ENCODE peak calls at places on chromosome 2, in nine cellular contexts. U, O, N, A, B, X, G, L and R are unnamed samples.
A peak's percentile ranks its signal among the peaks of the same experiment; 100 is the strongest.

GRCh38 chr2:191056218-191056617 is 42.2 kb upstream of the STAT1 start:
- ATAC-seq in U (no peak), O (no peak), N (no peak), A (peak; percentile 54), B (no peak), X (no peak), G (no peak), L (no peak), R (no peak)

GRCh38 chr2:230447455-230448451 is 31.8 kb downstream of the SP100 start:
- ATAC-seq in U (no peak), O (no peak), N (no peak), A (peak; percentile 81), B (no peak), X (no peak), G (no peak), L (no peak), R (no peak)

GRCh38 chr2:143513081-143513480 is 383.9 kb downstream of the ARHGAP15 start:
- ATAC-seq in U (no peak), O (peak; percentile 84), N (no peak), A (peak; percentile 42), B (peak; percentile 84), X (no peak), G (peak; percentile 96), L (peak; percentile 75), R (peak; percentile 58)

GRCh38 chr2:16142383-16143361 is 202.3 kb downstream of the MYCN start:
- ATAC-seq in U (no peak), O (no peak), N (peak; percentile 93), A (peak; percentile 17), B (no peak), X (no peak), G (no peak), L (peak; percentile 93), R (no peak)

GRCh38 chr2:207149253-207150213 is 16.2 kb downstream of the KLF7 start:
- ATAC-seq in U (no peak), O (no peak), N (no peak), A (no peak), B (peak; percentile 43), X (peak; percentile 9), G (peak; percentile 10), L (no peak), R (peak; percentile 16)

GRCh38 chr2:106307860-106308259 is 113.8 kb upstream of the UXS1 start:
- ATAC-seq in U (no peak), O (no peak), N (no peak), A (no peak), B (no peak), X (no peak), G (no peak), L (no peak), R (no peak)

GRCh38 chr2:231934441-231935206 is 8.4 kb upstream of the NPPC start:
- ATAC-seq in U (no peak), O (no peak), N (no peak), A (no peak), B (no peak), X (no peak), G (no peak), L (no peak), R (no peak)

GRCh38 chr2:195021704-195022513 is 635.1 kb upstream of the SLC39A10 start:
- ATAC-seq in U (no peak), O (no peak), N (no peak), A (no peak), B (no peak), X (no peak), G (no peak), L (no peak), R (no peak)

GRCh38 chr2:173272895-173273294 is 81.8 kb upstream of the CDCA7 start:
- ATAC-seq in U (peak; percentile 45), O (no peak), N (no peak), A (no peak), B (no peak), X (no peak), G (no peak), L (no peak), R (no peak)

GRCh38 chr2:27297195-27297594 is 11.1 kb downstream of the UCN start:
- ATAC-seq in U (no peak), O (no peak), N (no peak), A (no peak), B (no peak), X (no peak), G (no peak), L (no peak), R (no peak)

GRCh38 chr2:159942149-159942548 is 120.3 kb downstream of the PLA2R1 start:
- ATAC-seq in U (no peak), O (no peak), N (no peak), A (no peak), B (peak; percentile 29), X (no peak), G (no peak), L (no peak), R (no peak)

GRCh38 chr2:11073791-11074190 is 81.5 kb upstream of the SLC66A3 start:
- ATAC-seq in U (no peak), O (no peak), N (no peak), A (no peak), B (no peak), X (no peak), G (no peak), L (no peak), R (no peak)

GRCh38 chr2:119198267-119198840 is 25.3 kb upstream of the STEAP3 start:
- ATAC-seq in U (no peak), O (no peak), N (peak; percentile 74), A (no peak), B (no peak), X (no peak), G (peak; percentile 63), L (peak; percentile 47), R (no peak)

GRCh38 chr2:128562471-128563347 is 244.0 kb upstream of the HS6ST1 start:
- ATAC-seq in U (no peak), O (no peak), N (no peak), A (no peak), B (no peak), X (no peak), G (no peak), L (no peak), R (no peak)

GRCh38 chr2:240151477-240152031 is 11.1 kb upstream of the OTOS start:
- ATAC-seq in U (no peak), O (no peak), N (no peak), A (no peak), B (no peak), X (no peak), G (no peak), L (no peak), R (no peak)

GRCh38 chr2:2646312-2647051 is 315.4 kb upstream of the MYT1L start:
- ATAC-seq in U (no peak), O (no peak), N (no peak), A (peak; percentile 93), B (no peak), X (peak; percentile 3), G (no peak), L (no peak), R (no peak)

GRCh38 chr2:111632661-111633060 is 251.3 kb downstream of the ANAPC1 start:
- ATAC-seq in U (no peak), O (no peak), N (no peak), A (peak; percentile 56), B (no peak), X (no peak), G (peak; percentile 23), L (no peak), R (no peak)

GRCh38 chr2:151902829-151903228 is 74.6 kb upstream of the ARL5A start:
- ATAC-seq in U (no peak), O (no peak), N (no peak), A (no peak), B (no peak), X (no peak), G (peak; percentile 61), L (no peak), R (no peak)

GRCh38 chr2:197705912-197706838 is 1.0 kb downstream of the MARS2 start:
- ATAC-seq in U (peak; percentile 12), O (peak; percentile 3), N (no peak), A (no peak), B (no peak), X (peak; percentile 6), G (peak; percentile 8), L (no peak), R (no peak)

GRCh38 chr2:60560734-60561649 is 7.5 kb upstream of the BCL11A start:
- ATAC-seq in U (peak; percentile 89), O (peak; percentile 84), N (peak; percentile 66), A (peak; percentile 65), B (no peak), X (peak; percentile 78), G (peak; percentile 85), L (peak; percentile 65), R (no peak)

GRCh38 chr2:60335533-60336237 is 217.8 kb downstream of the BCL11A start:
- ATAC-seq in U (no peak), O (no peak), N (peak; percentile 58), A (no peak), B (no peak), X (no peak), G (peak; percentile 33), L (peak; percentile 84), R (no peak)

GRCh38 chr2:228614741-228615140 is 433.3 kb upstream of the SPHKAP start:
- ATAC-seq in U (no peak), O (no peak), N (no peak), A (no peak), B (no peak), X (no peak), G (no peak), L (no peak), R (no peak)

GRCh38 chr2:45889053-45889452 is 237.6 kb downstream of the PRKCE start:
- ATAC-seq in U (peak; percentile 65), O (peak; percentile 81), N (peak; percentile 53), A (peak; percentile 96), B (no peak), X (no peak), G (peak; percentile 42), L (no peak), R (peak; percentile 55)
- H3K36me3 ChIP-seq in U (no peaks in the 10 kb centered on the region), O (no peaks in the 10 kb centered on the region), N (no peaks in the 10 kb centered on the region), A (no peaks in the 10 kb centered on the region), B (no peaks in the 10 kb centered on the region), X (no peaks in the 10 kb centered on the region), G (no peaks in the 10 kb centered on the region), L (no peaks in the 10 kb centered on the region), R (no peaks in the 10 kb centered on the region)

GRCh38 chr2:82994186-82994585 is 1464.9 kb downstream of the SUCLG1 start:
- ATAC-seq in U (no peak), O (no peak), N (no peak), A (no peak), B (no peak), X (peak; percentile 55), G (no peak), L (no peak), R (no peak)
- H3K27ac ChIP-seq in U (no peak overlapping the region), O (no peak overlapping the region), N (no peak overlapping the region), A (no peak overlapping the region), B (no peak overlapping the region), X (peak overlapping the region; percentile 96), G (no peak overlapping the region), L (no peak overlapping the region), R (no peak overlapping the region)

GRCh38 chr2:234980476-234981187 is 28.8 kb downstream of the SH3BP4 start:
- ATAC-seq in U (peak; percentile 13), O (peak; percentile 17), N (peak; percentile 51), A (no peak), B (peak; percentile 34), X (no peak), G (peak; percentile 66), L (peak; percentile 32), R (no peak)
- H3K4me3 ChIP-seq in U (peak overlapping the region; percentile 49), O (peak overlapping the region; percentile 52), N (no peak overlapping the region), A (no peak overlapping the region), B (no peak overlapping the region), X (no peak overlapping the region), G (no peak overlapping the region), L (no peak overlapping the region), R (peak overlapping the region; percentile 31)

DNA sequence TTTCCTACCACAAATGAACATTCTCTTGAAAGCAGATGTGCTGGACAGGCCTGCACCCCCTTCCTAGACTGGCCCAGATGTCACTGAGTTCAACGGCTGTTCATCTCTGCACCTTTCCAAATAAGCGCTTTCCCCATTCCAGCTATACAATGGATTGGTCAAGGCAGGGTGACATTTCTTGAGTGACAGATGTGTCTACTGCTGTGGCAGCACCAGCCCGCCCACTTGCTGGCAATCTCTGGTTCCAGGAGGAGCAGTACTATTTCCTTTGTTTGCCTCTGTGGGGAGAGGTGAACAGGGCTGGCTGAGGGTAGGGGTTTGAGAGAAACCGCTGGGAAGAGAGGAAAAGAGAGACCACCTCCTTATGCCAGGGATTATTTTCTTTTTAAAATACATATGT is 269.5 kb upstream of the POU3F3 start:
- ATAC-seq in U (no peak), O (no peak), N (no peak), A (no peak), B (no peak), X (no peak), G (no peak), L (no peak), R (no peak)
- H3K36me3 ChIP-seq in U (no peaks in the 10 kb centered on the region), O (no peaks in the 10 kb centered on the region), N (no peaks in the 10 kb centered on the region), A (no peaks in the 10 kb centered on the region), B (no peaks in the 10 kb centered on the region), X (no peaks in the 10 kb centered on the region), G (no peaks in the 10 kb centered on the region), L (no peaks in the 10 kb centered on the region), R (no peaks in the 10 kb centered on the region)